ENCODE peak calls at places on chromosome 4, in nine cellular contexts. U is cardiac muscle cell, J is endodermal cell, F is endothelial cell, D is lung, E is NB4, Y is RWPE2, C is HL-60, R is suprapubic skin. X is an unnamed sample.

GRCh38 chr4:183561905-183562304 is 57.0 kb downstream of the ING2 start:
- DNase-seq in Y (no peak), R (no peak), C (no peak), U (no peak), F (no peak), J (no peak), E (no peak), D (no peak), X (no peak)

GRCh38 chr4:55446578-55446922 is 50.8 kb downstream of the TMEM165 start:
- DNase-seq in F (no peak), R (no peak), J (no peak), U (no peak), E (no peak), Y (no peak), D (no peak), C (no peak), X (no peak)

GRCh38 chr4:147969573-147969972 is 237.7 kb downstream of the ARHGAP10 start:
- DNase-seq in C (no peak), U (no peak), J (no peak), R (no peak), Y (no peak), D (no peak), E (no peak), F (no peak), X (no peak)

GRCh38 chr4:101242441-101242840 is 104.9 kb downstream of the PPP3CA start:
- DNase-seq in E (no peak), Y (no peak), D (no peak), U (no peak), F (no peak), C (no peak), R (no peak), J (no peak), X (peak; percentile 33)

GRCh38 chr4:163107754-163108153 is 58.9 kb downstream of the NAF1 start:
- DNase-seq in C (no peak), U (no peak), D (no peak), F (no peak), J (no peak), Y (no peak), E (peak; percentile 32), R (no peak), X (peak; percentile 36)

GRCh38 chr4:141329174-141329569 is 108.5 kb downstream of the ZNF330 start:
- DNase-seq in E (peak; percentile 56), F (no peak), D (no peak), U (no peak), C (peak; percentile 42), J (no peak), R (no peak), Y (no peak), X (peak; percentile 93)

GRCh38 chr4:38857354-38858096 is 908 bp upstream of the TLR6 start:
- DNase-seq in U (no peak), F (no peak), J (peak; percentile 59), D (peak; percentile 52), C (peak; percentile 80), R (peak; percentile 76), E (peak; percentile 97), Y (no peak), X (peak; percentile 92)

GRCh38 chr4:84565951-84566350 is 17.0 kb upstream of the CDS1 start:
- DNase-seq in Y (no peak), J (peak; percentile 62), C (no peak), R (no peak), U (no peak), E (no peak), F (no peak), D (no peak), X (no peak)

GRCh38 chr4:184801781-184802180 is 24.0 kb downstream of the ACSL1 start:
- DNase-seq in Y (no peak), C (no peak), U (no peak), D (no peak), F (no peak), R (no peak), J (no peak), E (no peak), X (peak; percentile 76)

GRCh38 chr4:128287159-128287870 is at the start of gene PGRMC2:
- DNase-seq in E (no peak), F (no peak), J (peak; percentile 85), Y (peak; percentile 58), C (no peak), U (no peak), D (peak; percentile 41), R (no peak), X (no peak)

GRCh38 chr4:118032691-118033090 is 1.6 kb upstream of the NDST3 start:
- DNase-seq in Y (no peak), D (no peak), U (no peak), J (peak; percentile 64), F (no peak), C (no peak), R (no peak), E (no peak), X (peak; percentile 42)

GRCh38 chr4:54929459-54929858 is 195.9 kb downstream of the KDR start:
- DNase-seq in J (no peak), C (no peak), U (no peak), F (no peak), Y (no peak), R (no peak), E (no peak), D (no peak), X (no peak)

DNA sequence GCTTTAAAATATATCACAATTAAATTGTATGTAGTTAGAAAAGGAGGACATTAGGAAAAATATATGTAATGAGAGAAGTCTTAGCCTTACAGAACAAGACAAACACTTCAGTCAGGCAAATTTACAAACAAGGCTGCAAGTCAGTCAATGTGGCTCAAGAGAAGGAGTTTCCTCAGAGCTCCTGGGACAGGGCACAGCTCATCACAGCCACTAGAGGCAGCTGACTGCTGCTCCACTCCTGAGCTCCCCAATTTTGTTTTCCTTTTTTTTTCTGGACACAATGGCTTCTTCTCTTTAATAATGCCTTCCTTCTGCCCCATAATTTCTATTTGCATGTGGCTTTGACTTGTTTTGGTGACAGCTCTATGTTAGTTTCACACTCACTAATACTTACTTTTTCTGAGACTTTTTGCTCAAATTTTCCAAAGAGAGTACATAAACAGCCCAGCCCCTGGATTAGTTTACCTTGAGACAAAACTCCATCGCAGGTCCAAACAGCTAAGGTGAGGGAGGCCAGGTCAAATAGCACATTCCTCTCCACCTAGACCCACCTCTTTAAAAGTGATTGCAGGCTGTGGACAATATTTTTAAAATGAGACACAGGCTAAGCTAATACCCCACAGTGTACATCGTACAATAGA is 850.4 kb upstream of the FRG1 start:
- DNase-seq in D (no peak), F (peak; percentile 27), Y (no peak), E (peak; percentile 13), C (no peak), R (no peak), U (peak; percentile 38), J (peak; percentile 66), X (peak; percentile 50)
- TF ChIP-seq CTCF in D (no peak), F (peak; percentile 27), Y (peak; percentile 67), E (peak; percentile 30), C (peak; percentile 52), R (no peak), U (no peak), J (peak; percentile 88), X (peak; percentile 51)

DNA sequence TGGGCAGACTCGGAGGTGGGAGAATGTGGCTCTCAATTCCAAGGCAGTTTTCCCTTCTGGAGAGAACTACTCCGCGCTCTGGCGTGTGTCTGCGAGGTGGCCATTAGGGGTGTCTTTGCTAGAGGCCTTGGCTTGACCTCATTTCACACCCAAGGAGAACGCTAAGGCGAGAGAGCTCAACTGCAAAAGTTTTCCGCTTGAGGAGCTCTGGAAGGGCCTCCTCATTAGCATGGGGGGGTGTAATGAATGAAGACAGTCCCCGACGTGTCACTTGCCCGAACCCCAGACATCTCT is 708 bp upstream of the RBPJ start:
- DNase-seq in C (no peak), U (no peak), Y (no peak), E (no peak), R (no peak), D (no peak), F (no peak), J (no peak), X (no peak)
- TF ChIP-seq CTCF in C (no peak), U (no peak), Y (no peak), E (no peak), R (no peak), D (no peak), F (no peak), J (no peak), X (no peak)

GRCh38 chr4:83284161-83285021 is at the start of gene COQ2:
- DNase-seq in R (peak; percentile 98), E (peak; percentile 96), U (peak; percentile 95), D (peak; percentile 96), F (peak; percentile 97), Y (peak; percentile 93), C (peak; percentile 90), J (peak; percentile 97), X (peak; percentile 94)
- TF ChIP-seq CTCF in R (no peak), E (no peak), U (peak; percentile 4), D (no peak), F (peak; percentile 30), Y (peak; percentile 55), C (no peak), J (peak; percentile 54), X (no peak)

DNA sequence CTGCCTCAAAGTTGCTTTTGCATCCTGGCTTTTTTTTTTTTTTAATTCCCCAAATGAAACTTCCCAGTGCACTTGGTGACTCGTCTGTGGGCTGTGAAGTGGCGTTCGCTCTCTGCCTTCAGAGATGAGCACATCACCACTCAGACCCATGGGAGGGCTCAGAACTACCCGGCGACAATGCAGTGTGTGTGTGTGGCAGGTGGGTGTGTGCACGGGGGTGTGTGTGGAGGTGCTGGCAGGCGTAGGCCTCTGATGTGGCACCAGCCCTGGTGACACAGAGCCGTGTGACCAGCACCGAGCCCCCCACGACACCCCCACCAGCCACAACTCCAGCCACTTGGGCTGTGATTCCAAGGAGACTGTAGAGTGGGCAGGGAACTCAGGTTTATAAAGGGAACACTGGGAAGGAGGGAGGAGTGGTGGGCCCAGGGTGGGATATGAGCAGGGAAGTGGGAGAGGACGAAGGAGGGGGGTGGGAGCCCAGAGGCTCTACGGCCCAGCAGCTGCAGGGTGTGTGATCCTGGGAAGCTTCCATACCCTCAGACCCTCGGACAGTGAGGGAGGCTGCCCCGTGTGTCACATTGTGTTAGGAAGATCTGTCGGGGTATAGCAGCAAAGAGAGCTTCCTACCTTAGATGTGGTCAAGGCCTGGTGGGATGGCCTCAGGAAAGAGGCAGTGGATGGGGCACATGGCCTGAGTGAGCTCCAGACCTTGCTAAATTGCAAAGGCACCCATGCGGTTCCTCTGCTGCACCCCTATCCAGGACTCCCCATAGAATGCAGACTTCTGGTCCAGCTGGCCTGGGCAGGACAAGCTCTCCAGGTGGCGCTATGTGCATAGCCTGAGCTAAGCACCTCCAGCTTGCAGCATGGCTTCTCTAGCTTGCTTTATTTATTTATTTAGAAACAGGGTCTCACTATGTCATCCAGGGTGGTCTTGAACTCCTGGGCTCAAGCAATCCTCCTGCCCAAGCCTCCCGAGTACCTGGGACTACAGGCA is 5.8 kb upstream of the WFS1 start:
- DNase-seq in U (peak; percentile 70), E (peak; percentile 46), D (no peak), Y (no peak), F (peak; percentile 63), R (no peak), C (no peak), J (peak; percentile 80), X (peak; percentile 47)
- TF ChIP-seq CTCF in U (peak; percentile 84), E (peak; percentile 59), D (peak; percentile 2), Y (no peak), F (no peak), R (no peak), C (peak; percentile 4), J (peak; percentile 74), X (peak; percentile 31)

GRCh38 chr4:121370729-121371325 is 10.0 kb downstream of the QRFPR start:
- DNase-seq in E (peak; percentile 43), C (peak; percentile 6), U (peak; percentile 45), J (peak; percentile 59), D (no peak), Y (no peak), R (no peak), F (peak; percentile 48), X (peak; percentile 68)
- TF ChIP-seq CTCF in E (peak; percentile 36), C (peak; percentile 26), U (peak; percentile 67), J (peak; percentile 85), D (peak; percentile 25), Y (peak; percentile 82), R (no peak), F (peak; percentile 67), X (peak; percentile 46)

GRCh38 chr4:169484485-169484884 is 127.9 kb downstream of the NEK1 start:
- DNase-seq in J (no peak), D (no peak), C (no peak), U (no peak), F (no peak), R (no peak), Y (no peak), E (no peak), X (no peak)
- TF ChIP-seq CTCF in J (peak; percentile 40), D (no peak), C (no peak), U (peak; percentile 4), F (no peak), R (no peak), Y (no peak), E (no peak), X (no peak)